ENCODE peak calls at places on chromosome 18, in seven cellular contexts. One of them, this sample, is unnamed. For H3K27me3, the result is how much of the 10 kb centered on the place peaks cover.

GRCh38 chr18:57364460-57364859 is 12.1 kb downstream of the ST8SIA3 start:
- DNase-seq in body of pancreas: no peak
- DNase-seq in heart left ventricle: no peak
- DNase-seq in HepG2: no peak
- DNase-seq in ovary: no peak
- DNase-seq in testis: no peak
- DNase-seq in right lobe of liver: no peak
- DNase-seq in this sample: no peak

GRCh38 chr18:74610216-74610615 is 12.5 kb downstream of the ZNF407 start:
- DNase-seq in testis: no peak
- DNase-seq in heart left ventricle: no peak
- DNase-seq in right lobe of liver: no peak
- DNase-seq in HepG2: no peak
- DNase-seq in body of pancreas: no peak
- DNase-seq in ovary: no peak
- DNase-seq in this sample: no peak

GRCh38 chr18:71625691-71626090 is 918.5 kb downstream of the CBLN2 start:
- DNase-seq in heart left ventricle: no peak
- DNase-seq in HepG2: no peak
- DNase-seq in ovary: no peak
- DNase-seq in body of pancreas: no peak
- DNase-seq in right lobe of liver: no peak
- DNase-seq in testis: no peak
- DNase-seq in this sample: no peak

GRCh38 chr18:32333781-32334180 is 136.9 kb downstream of the GAREM1 start:
- DNase-seq in right lobe of liver: no peak
- DNase-seq in testis: no peak
- DNase-seq in heart left ventricle: peak
- DNase-seq in body of pancreas: peak
- DNase-seq in ovary: no peak
- DNase-seq in HepG2: no peak
- DNase-seq in this sample: no peak

GRCh38 chr18:30177056-30177455 is 865.5 kb downstream of the DSC3 start:
- DNase-seq in ovary: no peak
- DNase-seq in body of pancreas: no peak
- DNase-seq in right lobe of liver: no peak
- DNase-seq in HepG2: no peak
- DNase-seq in heart left ventricle: no peak
- DNase-seq in testis: no peak
- DNase-seq in this sample: no peak

GRCh38 chr18:12076424-12077140 is 17.1 kb upstream of the ANKRD62 start:
- DNase-seq in ovary: peak
- DNase-seq in right lobe of liver: no peak
- DNase-seq in testis: no peak
- DNase-seq in HepG2: no peak
- DNase-seq in body of pancreas: no peak
- DNase-seq in heart left ventricle: peak
- DNase-seq in this sample: no peak

GRCh38 chr18:36769611-36770314 is 59.0 kb downstream of the TPGS2 start:
- DNase-seq in ovary: no peak
- DNase-seq in heart left ventricle: peak
- DNase-seq in right lobe of liver: no peak
- DNase-seq in HepG2: peak
- DNase-seq in body of pancreas: peak
- DNase-seq in testis: no peak
- DNase-seq in this sample: no peak

GRCh38 chr18:6376433-6377229 is 38.1 kb downstream of the L3MBTL4 start:
- DNase-seq in heart left ventricle: no peak
- DNase-seq in body of pancreas: no peak
- DNase-seq in HepG2: peak
- DNase-seq in ovary: no peak
- DNase-seq in testis: no peak
- DNase-seq in right lobe of liver: no peak
- DNase-seq in this sample: no peak

GRCh38 chr18:51077217-51077616 is 47.2 kb downstream of the SMAD4 start:
- DNase-seq in testis: no peak
- DNase-seq in heart left ventricle: no peak
- DNase-seq in HepG2: no peak
- DNase-seq in ovary: no peak
- DNase-seq in body of pancreas: no peak
- DNase-seq in right lobe of liver: no peak
- DNase-seq in this sample: no peak

GRCh38 chr18:56869189-56869777 is 218.1 kb downstream of the WDR7 start:
- DNase-seq in body of pancreas: peak
- DNase-seq in testis: no peak
- DNase-seq in ovary: no peak
- DNase-seq in heart left ventricle: no peak
- DNase-seq in right lobe of liver: no peak
- DNase-seq in HepG2: peak
- DNase-seq in this sample: no peak

GRCh38 chr18:42114310-42114943 is 159.4 kb downstream of the PIK3C3 start:
- DNase-seq in HepG2: peak
- DNase-seq in ovary: peak
- DNase-seq in right lobe of liver: no peak
- DNase-seq in testis: peak
- DNase-seq in heart left ventricle: peak
- DNase-seq in body of pancreas: peak
- DNase-seq in this sample: no peak

GRCh38 chr18:7812431-7813063 is 245.4 kb downstream of the PTPRM start:
- DNase-seq in ovary: no peak
- DNase-seq in testis: no peak
- DNase-seq in HepG2: peak
- DNase-seq in body of pancreas: no peak
- DNase-seq in right lobe of liver: no peak
- DNase-seq in heart left ventricle: no peak
- DNase-seq in this sample: no peak

GRCh38 chr18:36406805-36407204 is 109.3 kb downstream of the FHOD3 start:
- DNase-seq in right lobe of liver: no peak
- DNase-seq in ovary: no peak
- DNase-seq in testis: no peak
- DNase-seq in body of pancreas: no peak
- DNase-seq in HepG2: no peak
- DNase-seq in heart left ventricle: no peak
- DNase-seq in this sample: no peak

GRCh38 chr18:31424383-31424988 is 23.1 kb upstream of the DSG3 start:
- DNase-seq in right lobe of liver: no peak
- DNase-seq in testis: peak
- DNase-seq in ovary: peak
- DNase-seq in HepG2: peak
- DNase-seq in heart left ventricle: no peak
- DNase-seq in body of pancreas: peak
- DNase-seq in this sample: no peak

GRCh38 chr18:46001074-46001473 is 33.9 kb upstream of the EPG5 start:
- DNase-seq in ovary: no peak
- DNase-seq in heart left ventricle: no peak
- DNase-seq in testis: no peak
- DNase-seq in body of pancreas: no peak
- DNase-seq in right lobe of liver: no peak
- DNase-seq in HepG2: no peak
- DNase-seq in this sample: no peak

GRCh38 chr18:13454363-13455150 is 236.0 kb downstream of the LDLRAD4 start:
- DNase-seq in ovary: no peak
- DNase-seq in HepG2: no peak
- DNase-seq in right lobe of liver: no peak
- DNase-seq in testis: no peak
- DNase-seq in body of pancreas: no peak
- DNase-seq in heart left ventricle: no peak
- DNase-seq in this sample: no peak

GRCh38 chr18:8946046-8946838 is 156.3 kb upstream of the NDUFV2 start:
- DNase-seq in testis: no peak
- DNase-seq in HepG2: no peak
- DNase-seq in ovary: no peak
- DNase-seq in right lobe of liver: no peak
- DNase-seq in body of pancreas: no peak
- DNase-seq in heart left ventricle: no peak
- DNase-seq in this sample: no peak

GRCh38 chr18:47399475-47399874 is 148.0 kb upstream of the SKOR2 start:
- DNase-seq in HepG2: no peak
- DNase-seq in ovary: no peak
- DNase-seq in testis: no peak
- DNase-seq in body of pancreas: no peak
- DNase-seq in heart left ventricle: no peak
- DNase-seq in right lobe of liver: no peak
- DNase-seq in this sample: no peak

DNA sequence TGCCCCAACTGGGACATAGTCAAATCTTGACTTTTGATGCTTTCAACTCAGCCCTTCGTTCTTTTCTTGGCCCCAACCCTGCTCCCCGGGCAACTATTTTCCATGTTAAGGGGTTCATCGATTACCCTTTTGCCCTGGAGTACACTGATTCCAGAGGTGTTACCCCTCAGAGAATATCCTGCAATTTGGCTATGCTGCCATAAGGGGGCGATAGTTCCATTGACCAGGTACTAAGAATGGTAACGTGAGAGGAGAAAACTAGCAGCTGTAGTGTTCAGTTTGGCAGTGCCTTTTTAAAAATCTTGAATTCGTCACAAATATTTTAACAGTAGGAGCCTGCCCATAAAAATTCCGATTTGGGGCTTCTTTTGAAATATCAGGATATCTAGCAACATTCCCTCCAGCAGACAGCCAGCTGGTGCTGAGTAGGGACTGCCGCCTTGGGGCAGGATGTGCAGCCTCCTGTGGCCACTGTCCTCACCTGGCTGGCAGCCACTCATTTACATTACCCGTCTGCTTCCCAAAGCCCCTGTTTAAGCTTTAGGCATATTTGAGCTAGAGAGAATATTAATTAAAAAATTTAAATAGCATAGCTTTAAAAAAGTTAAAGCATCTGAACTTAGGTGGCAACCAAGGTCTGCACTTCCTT is 146.3 kb upstream of the SKOR2 start:
- DNase-seq in right lobe of liver: no peak
- DNase-seq in ovary: no peak
- DNase-seq in HepG2: peak
- DNase-seq in testis: peak
- DNase-seq in body of pancreas: peak
- DNase-seq in heart left ventricle: no peak
- DNase-seq in this sample: peak
- TF ChIP-seq CTCF in right lobe of liver: peak
- TF ChIP-seq CTCF in ovary: no peak
- TF ChIP-seq CTCF in HepG2: peak
- TF ChIP-seq CTCF in testis: peak
- TF ChIP-seq CTCF in body of pancreas: no peak
- TF ChIP-seq CTCF in heart left ventricle: no peak
- TF ChIP-seq CTCF in this sample: peak

GRCh38 chr18:48785091-48785614 is 165.6 kb downstream of the SMAD7 start:
- DNase-seq in ovary: no peak
- DNase-seq in HepG2: no peak
- DNase-seq in heart left ventricle: no peak
- DNase-seq in body of pancreas: peak
- DNase-seq in testis: no peak
- DNase-seq in right lobe of liver: peak
- DNase-seq in this sample: peak

GRCh38 chr18:48786621-48787522 is 163.9 kb downstream of the SMAD7 start:
- DNase-seq in right lobe of liver: peak
- DNase-seq in testis: no peak
- DNase-seq in body of pancreas: no peak
- DNase-seq in HepG2: no peak
- DNase-seq in ovary: no peak
- DNase-seq in heart left ventricle: peak
- DNase-seq in this sample: no peak

GRCh38 chr18:48784654-48785053 is 166.1 kb downstream of the SMAD7 start:
- DNase-seq in right lobe of liver: peak
- DNase-seq in heart left ventricle: no peak
- DNase-seq in body of pancreas: no peak
- DNase-seq in testis: no peak
- DNase-seq in ovary: no peak
- DNase-seq in HepG2: no peak
- DNase-seq in this sample: no peak

GRCh38 chr18:48787523-48788151 is 163.1 kb downstream of the SMAD7 start:
- DNase-seq in testis: no peak
- DNase-seq in right lobe of liver: peak
- DNase-seq in ovary: no peak
- DNase-seq in HepG2: no peak
- DNase-seq in body of pancreas: no peak
- DNase-seq in heart left ventricle: peak
- DNase-seq in this sample: no peak

GRCh38 chr18:48785686-48786470 is 164.9 kb downstream of the SMAD7 start:
- DNase-seq in ovary: no peak
- DNase-seq in body of pancreas: no peak
- DNase-seq in heart left ventricle: peak
- DNase-seq in testis: no peak
- DNase-seq in right lobe of liver: peak
- DNase-seq in HepG2: no peak
- DNase-seq in this sample: peak
- H3K27me3 ChIP-seq in ovary: under half
- H3K27me3 ChIP-seq in body of pancreas: under half
- H3K27me3 ChIP-seq in heart left ventricle: under half
- H3K27me3 ChIP-seq in testis: under half
- H3K27me3 ChIP-seq in right lobe of liver: under half
- H3K27me3 ChIP-seq in HepG2: under half
- H3K27me3 ChIP-seq in this sample: under half

GRCh38 chr18:75859533-75859932 is 432.0 kb upstream of the SMIM21 start:
- DNase-seq in testis: no peak
- DNase-seq in heart left ventricle: no peak
- DNase-seq in ovary: no peak
- DNase-seq in right lobe of liver: no peak
- DNase-seq in body of pancreas: no peak
- DNase-seq in HepG2: no peak
- DNase-seq in this sample: no peak

GRCh38 chr18:75857558-75857957 is 430.1 kb upstream of the SMIM21 start:
- DNase-seq in heart left ventricle: no peak
- DNase-seq in ovary: no peak
- DNase-seq in body of pancreas: no peak
- DNase-seq in HepG2: no peak
- DNase-seq in right lobe of liver: no peak
- DNase-seq in testis: no peak
- DNase-seq in this sample: no peak

GRCh38 chr18:75858754-75859153 is 431.3 kb upstream of the SMIM21 start:
- DNase-seq in testis: no peak
- DNase-seq in right lobe of liver: no peak
- DNase-seq in ovary: no peak
- DNase-seq in body of pancreas: no peak
- DNase-seq in HepG2: no peak
- DNase-seq in heart left ventricle: no peak
- DNase-seq in this sample: no peak

GRCh38 chr18:75854808-75855207 is 427.3 kb upstream of the SMIM21 start:
- DNase-seq in ovary: no peak
- DNase-seq in right lobe of liver: no peak
- DNase-seq in HepG2: no peak
- DNase-seq in heart left ventricle: no peak
- DNase-seq in body of pancreas: no peak
- DNase-seq in testis: no peak
- DNase-seq in this sample: no peak

GRCh38 chr18:75854174-75854573 is 426.7 kb upstream of the SMIM21 start:
- DNase-seq in ovary: no peak
- DNase-seq in heart left ventricle: no peak
- DNase-seq in testis: peak
- DNase-seq in body of pancreas: no peak
- DNase-seq in right lobe of liver: no peak
- DNase-seq in HepG2: peak
- DNase-seq in this sample: no peak
- TF ChIP-seq POLR2A in ovary: no peak
- TF ChIP-seq POLR2A in heart left ventricle: no peak
- TF ChIP-seq POLR2A in testis: no peak
- TF ChIP-seq POLR2A in body of pancreas: no peak
- TF ChIP-seq POLR2A in right lobe of liver: no peak
- TF ChIP-seq POLR2A in HepG2: no peak
- TF ChIP-seq POLR2A in this sample: no peak

GRCh38 chr18:68925268-68925667 is 127.4 kb downstream of the CCDC102B start:
- DNase-seq in right lobe of liver: no peak
- DNase-seq in heart left ventricle: no peak
- DNase-seq in body of pancreas: no peak
- DNase-seq in testis: no peak
- DNase-seq in HepG2: peak
- DNase-seq in ovary: no peak
- DNase-seq in this sample: no peak
- TF ChIP-seq CTCF in right lobe of liver: peak
- TF ChIP-seq CTCF in heart left ventricle: peak
- TF ChIP-seq CTCF in body of pancreas: no peak
- TF ChIP-seq CTCF in testis: peak
- TF ChIP-seq CTCF in HepG2: peak
- TF ChIP-seq CTCF in ovary: no peak
- TF ChIP-seq CTCF in this sample: no peak